ENCODE peak calls at places on chromosomes 11 and 22, in five cellular contexts. One of them, this sample, is unnamed.

GRCh38 chr11:57567210-57567511 is 311 bp downstream of the UBE2L6 start:
- DNase-seq in astrocyte of the spinal cord: peak; percentile 13
- DNase-seq in AG08395: no peak
- DNase-seq in NCI-H1092: no peak
- DNase-seq in cardiac fibroblast: peak; percentile 15
- DNase-seq in this sample: no peak

GRCh38 chr22:22935546-22936157 is 48.0 kb downstream of the IGLL5 start:
- DNase-seq in cardiac fibroblast: no peak
- DNase-seq in NCI-H1092: no peak
- DNase-seq in astrocyte of the spinal cord: no peak
- DNase-seq in AG08395: no peak
- DNase-seq in this sample: no peak

GRCh38 chr22:46749682-46750529 is 11.9 kb upstream of the CERK start:
- DNase-seq in astrocyte of the spinal cord: no peak
- DNase-seq in NCI-H1092: no peak
- DNase-seq in cardiac fibroblast: no peak
- DNase-seq in AG08395: no peak
- DNase-seq in this sample: no peak

GRCh38 chr11:77107950-77108349 is 5.3 kb downstream of the OMP start:
- DNase-seq in astrocyte of the spinal cord: peak; percentile 92
- DNase-seq in cardiac fibroblast: peak; percentile 95
- DNase-seq in NCI-H1092: no peak
- DNase-seq in AG08395: peak; percentile 92
- DNase-seq in this sample: no peak

GRCh38 chr11:107598225-107599139 is 7.5 kb downstream of the ELMOD1 start:
- DNase-seq in astrocyte of the spinal cord: no peak
- DNase-seq in AG08395: peak; percentile 53
- DNase-seq in cardiac fibroblast: peak; percentile 26
- DNase-seq in NCI-H1092: no peak
- DNase-seq in this sample: no peak

GRCh38 chr11:91813263-91813662 is 411.4 kb upstream of the FAT3 start:
- DNase-seq in AG08395: no peak
- DNase-seq in astrocyte of the spinal cord: no peak
- DNase-seq in cardiac fibroblast: no peak
- DNase-seq in NCI-H1092: no peak
- DNase-seq in this sample: no peak

GRCh38 chr22:24208012-24208749 is 26.9 kb downstream of the SUSD2 start:
- DNase-seq in astrocyte of the spinal cord: peak; percentile 98
- DNase-seq in AG08395: peak; percentile 91
- DNase-seq in cardiac fibroblast: peak; percentile 100
- DNase-seq in NCI-H1092: no peak
- DNase-seq in this sample: no peak

GRCh38 chr11:93663021-93663420 is 1.5 kb downstream of the CEP295 start:
- DNase-seq in cardiac fibroblast: no peak
- DNase-seq in astrocyte of the spinal cord: no peak
- DNase-seq in NCI-H1092: no peak
- DNase-seq in AG08395: no peak
- DNase-seq in this sample: no peak

GRCh38 chr22:17370036-17370765 is 941 bp downstream of the CECR2 start:
- DNase-seq in cardiac fibroblast: peak; percentile 28
- DNase-seq in AG08395: no peak
- DNase-seq in astrocyte of the spinal cord: no peak
- DNase-seq in NCI-H1092: no peak
- DNase-seq in this sample: no peak

GRCh38 chr11:27357250-27357649 is 5.8 kb downstream of the CCDC34 start:
- DNase-seq in cardiac fibroblast: no peak
- DNase-seq in NCI-H1092: peak; percentile 45
- DNase-seq in astrocyte of the spinal cord: no peak
- DNase-seq in AG08395: no peak
- DNase-seq in this sample: no peak

GRCh38 chr11:30488304-30488998 is 97.7 kb downstream of the MPPED2 start:
- DNase-seq in astrocyte of the spinal cord: peak; percentile 76
- DNase-seq in NCI-H1092: peak; percentile 80
- DNase-seq in cardiac fibroblast: peak; percentile 61
- DNase-seq in AG08395: no peak
- DNase-seq in this sample: no peak

GRCh38 chr22:19420321-19420720 is 11.2 kb downstream of the HIRA start:
- DNase-seq in AG08395: no peak
- DNase-seq in NCI-H1092: no peak
- DNase-seq in astrocyte of the spinal cord: no peak
- DNase-seq in cardiac fibroblast: no peak
- DNase-seq in this sample: no peak

GRCh38 chr11:47466701-47467250 is 17.8 kb upstream of the RAPSN start:
- DNase-seq in AG08395: peak; percentile 20
- DNase-seq in cardiac fibroblast: peak; percentile 33
- DNase-seq in astrocyte of the spinal cord: peak; percentile 79
- DNase-seq in NCI-H1092: peak; percentile 95
- DNase-seq in this sample: no peak

GRCh38 chr22:29359469-29359868 is 28.9 kb downstream of the AP1B1 start:
- DNase-seq in NCI-H1092: no peak
- DNase-seq in astrocyte of the spinal cord: peak; percentile 76
- DNase-seq in cardiac fibroblast: peak; percentile 62
- DNase-seq in AG08395: peak; percentile 81
- DNase-seq in this sample: no peak

GRCh38 chr22:32686354-32686753 is 115.2 kb upstream of the TIMP3 start:
- DNase-seq in NCI-H1092: no peak
- DNase-seq in AG08395: no peak
- DNase-seq in cardiac fibroblast: no peak
- DNase-seq in astrocyte of the spinal cord: no peak
- DNase-seq in this sample: no peak

GRCh38 chr11:132126973-132127900 is 756.8 kb downstream of the NTM start:
- DNase-seq in astrocyte of the spinal cord: peak; percentile 93
- DNase-seq in NCI-H1092: peak; percentile 88
- DNase-seq in AG08395: peak; percentile 92
- DNase-seq in cardiac fibroblast: peak; percentile 97
- DNase-seq in this sample: peak; percentile 26

GRCh38 chr11:104148074-104148473 is 15.9 kb downstream of the PDGFD start:
- DNase-seq in cardiac fibroblast: peak; percentile 59
- DNase-seq in AG08395: peak; percentile 33
- DNase-seq in NCI-H1092: no peak
- DNase-seq in astrocyte of the spinal cord: peak; percentile 47
- DNase-seq in this sample: no peak

GRCh38 chr22:28283025-28283654 is 364.1 kb upstream of the PITPNB start:
- DNase-seq in astrocyte of the spinal cord: peak; percentile 74
- DNase-seq in AG08395: peak; percentile 17
- DNase-seq in cardiac fibroblast: peak; percentile 49
- DNase-seq in NCI-H1092: no peak
- DNase-seq in this sample: no peak

GRCh38 chr11:63010934-63011439 is 4.7 kb downstream of the SLC22A8 start:
- DNase-seq in cardiac fibroblast: no peak
- DNase-seq in astrocyte of the spinal cord: no peak
- DNase-seq in NCI-H1092: no peak
- DNase-seq in AG08395: no peak
- DNase-seq in this sample: no peak

GRCh38 chr11:788953-789940 is 643 bp downstream of the CEND1 start:
- DNase-seq in NCI-H1092: no peak
- DNase-seq in AG08395: no peak
- DNase-seq in cardiac fibroblast: no peak
- DNase-seq in astrocyte of the spinal cord: no peak
- DNase-seq in this sample: no peak

GRCh38 chr11:118136826-118137225 is 15.8 kb downstream of the SCN4B start:
- DNase-seq in cardiac fibroblast: no peak
- DNase-seq in NCI-H1092: no peak
- DNase-seq in astrocyte of the spinal cord: no peak
- DNase-seq in AG08395: no peak
- DNase-seq in this sample: no peak

GRCh38 chr22:35785181-35785923 is 67.7 kb downstream of the APOL5 start:
- DNase-seq in AG08395: peak; percentile 26
- DNase-seq in cardiac fibroblast: peak; percentile 23
- DNase-seq in astrocyte of the spinal cord: peak; percentile 30
- DNase-seq in NCI-H1092: no peak
- DNase-seq in this sample: no peak

GRCh38 chr22:38738475-38739070 is 17.2 kb downstream of the SUN2 start:
- DNase-seq in cardiac fibroblast: no peak
- DNase-seq in NCI-H1092: no peak
- DNase-seq in astrocyte of the spinal cord: no peak
- DNase-seq in AG08395: no peak
- DNase-seq in this sample: no peak

GRCh38 chr22:41408665-41409064 is 26.9 kb downstream of the TEF start:
- DNase-seq in NCI-H1092: no peak
- DNase-seq in cardiac fibroblast: no peak
- DNase-seq in astrocyte of the spinal cord: no peak
- DNase-seq in AG08395: no peak
- DNase-seq in this sample: no peak

GRCh38 chr22:32644252-32645100 is 157.0 kb upstream of the TIMP3 start:
- DNase-seq in AG08395: no peak
- DNase-seq in NCI-H1092: no peak
- DNase-seq in cardiac fibroblast: peak; percentile 22
- DNase-seq in astrocyte of the spinal cord: peak; percentile 33
- DNase-seq in this sample: no peak

GRCh38 chr11:35142481-35143207 is 3.7 kb downstream of the CD44 start:
- DNase-seq in NCI-H1092: no peak
- DNase-seq in AG08395: peak; percentile 67
- DNase-seq in astrocyte of the spinal cord: no peak
- DNase-seq in cardiac fibroblast: peak; percentile 82
- DNase-seq in this sample: no peak

GRCh38 chr11:57512646-57513445 is 2.7 kb downstream of the SLC43A1 start:
- DNase-seq in cardiac fibroblast: no peak
- DNase-seq in AG08395: no peak
- DNase-seq in astrocyte of the spinal cord: no peak
- DNase-seq in NCI-H1092: no peak
- DNase-seq in this sample: no peak

GRCh38 chr22:41873391-41873790 is 40.5 kb downstream of the SREBF2 start:
- DNase-seq in NCI-H1092: no peak
- DNase-seq in AG08395: no peak
- DNase-seq in astrocyte of the spinal cord: no peak
- DNase-seq in cardiac fibroblast: no peak
- DNase-seq in this sample: no peak

GRCh38 chr11:34619062-34619516 is 1.8 kb upstream of the EHF start:
- DNase-seq in astrocyte of the spinal cord: no peak
- DNase-seq in cardiac fibroblast: no peak
- DNase-seq in NCI-H1092: no peak
- DNase-seq in AG08395: no peak
- DNase-seq in this sample: no peak

GRCh38 chr11:77069336-77069968 is 2.7 kb downstream of the CAPN5 start:
- DNase-seq in cardiac fibroblast: no peak
- DNase-seq in astrocyte of the spinal cord: no peak
- DNase-seq in AG08395: no peak
- DNase-seq in NCI-H1092: no peak
- DNase-seq in this sample: no peak

GRCh38 chr11:130485983-130486970 is 37.8 kb downstream of the ADAMTS15 start:
- DNase-seq in astrocyte of the spinal cord: no peak
- DNase-seq in AG08395: no peak
- DNase-seq in cardiac fibroblast: no peak
- DNase-seq in NCI-H1092: no peak
- DNase-seq in this sample: no peak

GRCh38 chr11:112617977-112618829 is 343.0 kb upstream of the NCAM1 start:
- DNase-seq in astrocyte of the spinal cord: no peak
- DNase-seq in NCI-H1092: no peak
- DNase-seq in AG08395: no peak
- DNase-seq in cardiac fibroblast: no peak
- DNase-seq in this sample: peak; percentile 16

GRCh38 chr11:9787981-9788521 is 124.2 kb downstream of the SWAP70 start:
- DNase-seq in astrocyte of the spinal cord: peak; percentile 95
- DNase-seq in NCI-H1092: no peak
- DNase-seq in cardiac fibroblast: peak; percentile 87
- DNase-seq in AG08395: peak; percentile 92
- DNase-seq in this sample: no peak

GRCh38 chr11:125053167-125053566 is 9.9 kb upstream of the SLC37A2 start:
- DNase-seq in NCI-H1092: no peak
- DNase-seq in cardiac fibroblast: peak; percentile 11
- DNase-seq in AG08395: no peak
- DNase-seq in astrocyte of the spinal cord: no peak
- DNase-seq in this sample: no peak

GRCh38 chr11:35276396-35276795 is 137.4 kb downstream of the CD44 start:
- DNase-seq in NCI-H1092: no peak
- DNase-seq in cardiac fibroblast: peak; percentile 41
- DNase-seq in AG08395: peak; percentile 22
- DNase-seq in astrocyte of the spinal cord: peak; percentile 13
- DNase-seq in this sample: no peak

GRCh38 chr11:112785104-112785503 is 176.1 kb upstream of the NCAM1 start:
- DNase-seq in astrocyte of the spinal cord: peak; percentile 13
- DNase-seq in NCI-H1092: no peak
- DNase-seq in AG08395: peak; percentile 84
- DNase-seq in cardiac fibroblast: peak; percentile 59
- DNase-seq in this sample: peak; percentile 55

GRCh38 chr22:29992341-29993275 is 87.7 kb upstream of the HORMAD2 start:
- DNase-seq in cardiac fibroblast: peak; percentile 10
- DNase-seq in AG08395: no peak
- DNase-seq in NCI-H1092: no peak
- DNase-seq in astrocyte of the spinal cord: peak; percentile 30
- DNase-seq in this sample: no peak

GRCh38 chr11:1832181-1832988 is 2.4 kb upstream of the SYT8 start:
- DNase-seq in NCI-H1092: no peak
- DNase-seq in astrocyte of the spinal cord: peak; percentile 14
- DNase-seq in cardiac fibroblast: no peak
- DNase-seq in AG08395: peak; percentile 59
- DNase-seq in this sample: peak; percentile 42

GRCh38 chr11:2204361-2205213 is 33.0 kb upstream of the TH start:
- DNase-seq in NCI-H1092: no peak
- DNase-seq in cardiac fibroblast: no peak
- DNase-seq in astrocyte of the spinal cord: no peak
- DNase-seq in AG08395: no peak
- DNase-seq in this sample: no peak

GRCh38 chr22:26835929-26836528 is 178.6 kb downstream of the MIAT start:
- DNase-seq in astrocyte of the spinal cord: peak; percentile 32
- DNase-seq in cardiac fibroblast: peak; percentile 69
- DNase-seq in AG08395: peak; percentile 48
- DNase-seq in NCI-H1092: no peak
- DNase-seq in this sample: no peak

This sample was measured in NCI-H2227 treated with DMSO at 0.1 percent for 48 hours.